ENCODE peak calls at places on chromosomes 7 and 10, in seven cellular contexts. R, L, J, E, G, Y and W are unnamed samples.

GRCh38 chr10:120493411-120494312 is 36.6 kb downstream of the PLPP4 start:
- DNase-seq in R (no peak), L (peak; percentile 24), J (no peak), E (no peak), G (peak; percentile 20), Y (no peak), W (no peak)

GRCh38 chr7:8176370-8177081 is 85.4 kb downstream of the ICA1 start:
- DNase-seq in R (no peak), L (no peak), J (no peak), E (no peak), G (peak; percentile 96), Y (no peak), W (no peak)

GRCh38 chr10:83522881-83523386 is 616.4 kb upstream of the GHITM start:
- DNase-seq in R (no peak), L (no peak), J (no peak), E (peak; percentile 29), G (no peak), Y (no peak), W (no peak)

GRCh38 chr10:127090135-127090534 is 106.3 kb downstream of the INSYN2A start:
- DNase-seq in R (peak; percentile 3), L (no peak), J (no peak), E (no peak), G (no peak), Y (no peak), W (no peak)

GRCh38 chr10:72068901-72069446 is 19.4 kb downstream of the SPOCK2 start:
- DNase-seq in R (peak; percentile 65), L (no peak), J (no peak), E (peak; percentile 80), G (no peak), Y (no peak), W (no peak)

GRCh38 chr10:112045885-112046284 is 137.7 kb downstream of the GPAM start:
- DNase-seq in R (no peak), L (no peak), J (no peak), E (no peak), G (no peak), Y (no peak), W (no peak)

GRCh38 chr10:80191589-80192270 is 13.6 kb downstream of the ANXA11 start:
- DNase-seq in R (no peak), L (no peak), J (no peak), E (no peak), G (no peak), Y (no peak), W (no peak)

GRCh38 chr7:150756858-150757257 is 19.6 kb downstream of the GIMAP5 start:
- DNase-seq in R (no peak), L (no peak), J (peak; percentile 42), E (no peak), G (no peak), Y (no peak), W (no peak)

GRCh38 chr10:70898687-70899086 is 10.3 kb upstream of the PCBD1 start:
- DNase-seq in R (no peak), L (no peak), J (no peak), E (no peak), G (no peak), Y (no peak), W (no peak)

GRCh38 chr10:122669842-122670241 is 29.8 kb downstream of the C10orf120 start:
- DNase-seq in R (no peak), L (no peak), J (no peak), E (no peak), G (no peak), Y (peak; percentile 13), W (no peak)

GRCh38 chr7:143285454-143285756 is 647 bp downstream of the TMEM139 start:
- DNase-seq in R (peak; percentile 30), L (no peak), J (no peak), E (no peak), G (no peak), Y (no peak), W (peak; percentile 26)

GRCh38 chr10:115092555-115093285 is 445 bp upstream of the ATRNL1 start:
- DNase-seq in R (no peak), L (peak; percentile 72), J (peak; percentile 9), E (peak; percentile 92), G (no peak), Y (no peak), W (no peak)

GRCh38 chr10:58791137-58791536 is 278.5 kb downstream of the BICC1 start:
- DNase-seq in R (no peak), L (no peak), J (no peak), E (no peak), G (no peak), Y (no peak), W (no peak)

GRCh38 chr10:116838143-116838725 is 11.1 kb upstream of the ENO4 start:
- DNase-seq in R (peak; percentile 35), L (no peak), J (no peak), E (no peak), G (no peak), Y (no peak), W (no peak)

GRCh38 chr10:96089116-96089515 is 41.0 kb upstream of the ZNF518A start:
- DNase-seq in R (peak; percentile 30), L (no peak), J (no peak), E (no peak), G (no peak), Y (no peak), W (no peak)

GRCh38 chr7:42065942-42066341 is 171.1 kb downstream of the GLI3 start:
- DNase-seq in R (no peak), L (no peak), J (no peak), E (no peak), G (no peak), Y (no peak), W (no peak)

GRCh38 chr7:103765891-103766290 is 223.6 kb downstream of the RELN start:
- DNase-seq in R (no peak), L (no peak), J (no peak), E (no peak), G (no peak), Y (no peak), W (no peak)

GRCh38 chr7:103766630-103767029 is 222.8 kb downstream of the RELN start:
- DNase-seq in R (no peak), L (no peak), J (no peak), E (no peak), G (no peak), Y (no peak), W (no peak)

GRCh38 chr7:103762361-103762760 is 227.1 kb downstream of the RELN start:
- DNase-seq in R (no peak), L (no peak), J (no peak), E (no peak), G (no peak), Y (no peak), W (no peak)

GRCh38 chr7:103764887-103765286 is 224.6 kb downstream of the RELN start:
- DNase-seq in R (no peak), L (no peak), J (no peak), E (no peak), G (no peak), Y (no peak), W (no peak)

DNA sequence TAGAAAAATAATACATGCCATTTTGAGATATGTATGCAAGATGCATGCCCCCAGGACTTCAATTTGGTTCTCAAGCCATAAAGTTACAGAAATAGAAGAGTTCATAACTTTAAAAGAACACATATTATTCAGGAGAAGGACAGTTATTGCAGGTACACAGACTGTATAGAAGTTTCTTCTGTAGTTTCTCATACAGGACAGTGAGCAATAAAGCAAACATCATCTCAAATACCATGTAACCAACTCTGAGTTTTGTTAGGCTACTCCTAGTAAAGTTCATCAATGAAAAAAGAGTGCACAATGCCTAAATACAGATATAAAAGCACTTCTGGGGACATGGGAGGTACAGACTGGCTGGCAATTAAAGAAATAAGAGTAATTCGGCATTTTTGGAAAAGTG is 226.6 kb downstream of the RELN start:
- DNase-seq in R (no peak), L (no peak), J (no peak), E (no peak), G (no peak), Y (no peak), W (no peak)
- TF ChIP-seq JUND in R (no peak), L (no peak), J (no peak), E (no peak), G (no peak), Y (no peak), W (no peak)

GRCh38 chr10:22318772-22319171 is 2.1 kb upstream of the BMI1 start:
- DNase-seq in R (no peak), L (no peak), J (no peak), E (no peak), G (no peak), Y (no peak), W (no peak)

GRCh38 chr10:22321156-22321711 is 335 bp downstream of the BMI1 start:
- DNase-seq in R (peak; percentile 35), L (peak; percentile 82), J (no peak), E (peak; percentile 80), G (no peak), Y (no peak), W (peak; percentile 51)

GRCh38 chr10:22321831-22322662 is 1.1 kb downstream of the BMI1 start:
- DNase-seq in R (no peak), L (peak; percentile 69), J (peak; percentile 57), E (peak; percentile 77), G (no peak), Y (no peak), W (no peak)

GRCh38 chr10:22319559-22320558 is 1.0 kb upstream of the BMI1 start:
- DNase-seq in R (no peak), L (no peak), J (no peak), E (no peak), G (no peak), Y (no peak), W (no peak)

DNA sequence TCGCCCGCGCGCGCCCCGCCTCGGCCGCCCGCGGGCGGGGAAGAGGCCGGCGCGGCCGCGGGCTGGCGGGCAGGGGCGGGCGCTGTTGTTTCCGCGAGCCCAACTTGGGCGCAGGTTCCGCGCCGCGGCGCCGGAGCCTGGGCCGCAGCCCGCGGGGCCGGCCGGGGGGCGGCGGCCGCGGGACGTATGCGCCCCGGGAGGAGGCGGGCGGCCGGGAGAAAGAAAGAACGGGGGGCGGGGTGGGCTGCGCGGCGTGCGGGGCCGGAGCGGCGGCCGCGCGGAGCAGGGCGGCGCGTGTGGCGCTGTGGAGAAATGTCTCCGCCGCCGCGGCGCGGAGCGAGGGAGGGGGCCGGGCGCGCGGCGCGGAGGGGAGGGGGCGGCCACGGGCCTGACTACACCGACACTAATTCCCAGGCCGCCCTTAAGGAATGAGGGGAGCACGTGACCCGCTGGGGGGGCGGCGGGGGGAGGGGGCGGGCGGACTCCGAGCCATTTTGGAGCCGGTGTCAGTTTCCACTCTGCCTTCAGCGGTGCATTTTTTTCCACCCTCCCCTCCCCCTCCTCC is at the start of gene BMI1:
- DNase-seq in R (peak; percentile 63), L (peak; percentile 54), J (peak; percentile 81), E (peak; percentile 95), G (no peak), Y (no peak), W (peak; percentile 88)
- TF ChIP-seq JUND in R (no peak), L (no peak), J (no peak), E (no peak), G (no peak), Y (no peak), W (no peak)

DNA sequence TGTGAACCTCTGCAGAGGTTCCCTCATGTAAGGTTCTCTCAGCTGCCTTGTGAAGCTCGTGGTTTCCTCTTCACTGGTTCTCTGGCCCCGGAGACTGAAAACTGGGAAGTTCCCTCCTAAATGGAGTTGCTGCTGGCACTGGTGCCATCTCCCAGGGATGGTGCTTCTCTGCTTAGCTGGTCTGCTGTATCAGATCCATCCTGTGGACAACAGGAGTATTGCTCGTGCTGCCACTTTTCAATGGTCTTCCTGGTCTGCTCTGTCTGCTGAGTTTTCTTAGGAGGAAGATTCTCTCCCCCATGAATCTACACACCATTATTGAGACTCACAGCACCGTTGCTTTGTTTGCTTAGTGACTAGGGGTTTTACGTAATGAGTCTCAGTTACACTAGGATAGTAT is 247.8 kb downstream of the OTUD1 start:
- DNase-seq in R (no peak), L (no peak), J (no peak), E (no peak), G (no peak), Y (no peak), W (no peak)
- TF ChIP-seq JUND in R (no peak), L (no peak), J (no peak), E (no peak), G (no peak), Y (no peak), W (no peak)

GRCh38 chr7:157389951-157390730 is 53.3 kb downstream of the DNAJB6 start:
- DNase-seq in R (no peak), L (no peak), J (no peak), E (no peak), G (no peak), Y (no peak), W (peak; percentile 13)
- TF ChIP-seq JUND in R (no peak), L (no peak), J (no peak), E (no peak), G (no peak), Y (no peak), W (no peak)